ENCODE peak calls at places on chromosomes 2 and 18, in five cellular contexts. F is head of caudate nucleus, K is neural progenitor cell, M is T-helper 2 cell, I is ACHN. X is an unnamed sample.

GRCh38 chr2:31129835-31130561 is 8.2 kb downstream of the GALNT14 start:
- DNase-seq in F (no peak), K (no peak), M (no peak), I (no peak), X (no peak)

GRCh38 chr2:231780123-231780908 is 766 bp downstream of the PDE6D start:
- DNase-seq in F (no peak), M (no peak), I (peak; percentile 45), K (peak; percentile 69), X (no peak)

GRCh38 chr2:107108556-107108955 is 222.6 kb upstream of the ST6GAL2 start:
- DNase-seq in I (no peak), K (no peak), M (no peak), F (no peak), X (no peak)

GRCh38 chr2:164061129-164061746 is 325.4 kb upstream of the FIGN start:
- DNase-seq in M (no peak), K (peak; percentile 76), I (peak; percentile 56), F (peak; percentile 26), X (no peak)

GRCh38 chr2:203532957-203533695 is 2.0 kb downstream of the RAPH1 start:
- DNase-seq in M (no peak), I (peak; percentile 51), F (no peak), K (peak; percentile 52), X (no peak)

GRCh38 chr2:234674781-234675201 is 177.9 kb upstream of the ARL4C start:
- DNase-seq in K (no peak), M (no peak), I (peak; percentile 10), F (no peak), X (no peak)

GRCh38 chr2:227653419-227653818 is 13.2 kb upstream of the SCYGR5 start:
- DNase-seq in K (no peak), M (no peak), I (no peak), F (no peak), X (no peak)

GRCh38 chr18:68440433-68440832 is 274.5 kb downstream of the TMX3 start:
- DNase-seq in M (no peak), K (no peak), F (no peak), I (no peak), X (no peak)

GRCh38 chr18:62790836-62791772 is 75.8 kb downstream of the PHLPP1 start:
- DNase-seq in K (no peak), M (no peak), F (peak; percentile 41), I (no peak), X (no peak)

X was measured in effector CD8-positive, alpha-beta T cell.